ENCODE peak calls at places on chromosomes 2 and 18, in eight cellular contexts. One of them, this sample, is unnamed.

GRCh38 chr2:107584577-107584976 is 242.1 kb upstream of the RGPD4 start:
- DNase-seq in GM12865: no peak
- DNase-seq in fibroblast of pulmonary artery: peak; percentile 57
- DNase-seq in A549: no peak
- DNase-seq in mammary epithelial cell: no peak
- DNase-seq in cardiac fibroblast: peak; percentile 63
- DNase-seq in MM.1S: no peak
- DNase-seq in sigmoid colon: no peak
- DNase-seq in this sample: no peak

GRCh38 chr2:123609077-123609476 is 416.0 kb upstream of the CNTNAP5 start:
- DNase-seq in A549: no peak
- DNase-seq in cardiac fibroblast: no peak
- DNase-seq in sigmoid colon: no peak
- DNase-seq in mammary epithelial cell: no peak
- DNase-seq in MM.1S: no peak
- DNase-seq in GM12865: no peak
- DNase-seq in fibroblast of pulmonary artery: no peak
- DNase-seq in this sample: no peak

GRCh38 chr2:185645529-185645928 is 93.1 kb upstream of the FSIP2 start:
- DNase-seq in mammary epithelial cell: no peak
- DNase-seq in A549: no peak
- DNase-seq in MM.1S: no peak
- DNase-seq in sigmoid colon: no peak
- DNase-seq in fibroblast of pulmonary artery: no peak
- DNase-seq in cardiac fibroblast: no peak
- DNase-seq in GM12865: no peak
- DNase-seq in this sample: no peak

GRCh38 chr2:108933691-108934117 is 55.3 kb downstream of the EDAR start:
- DNase-seq in MM.1S: no peak
- DNase-seq in fibroblast of pulmonary artery: no peak
- DNase-seq in A549: no peak
- DNase-seq in cardiac fibroblast: no peak
- DNase-seq in mammary epithelial cell: peak; percentile 52
- DNase-seq in sigmoid colon: no peak
- DNase-seq in GM12865: no peak
- DNase-seq in this sample: no peak

GRCh38 chr2:101830555-101830954 is 133.0 kb downstream of the MAP4K4 start:
- DNase-seq in mammary epithelial cell: peak; percentile 79
- DNase-seq in fibroblast of pulmonary artery: peak; percentile 60
- DNase-seq in cardiac fibroblast: peak; percentile 82
- DNase-seq in A549: no peak
- DNase-seq in GM12865: peak; percentile 75
- DNase-seq in sigmoid colon: no peak
- DNase-seq in MM.1S: no peak
- DNase-seq in this sample: peak; percentile 15

GRCh38 chr18:23735021-23735464 is 45.8 kb downstream of the LAMA3 start:
- DNase-seq in MM.1S: no peak
- DNase-seq in sigmoid colon: no peak
- DNase-seq in fibroblast of pulmonary artery: peak; percentile 75
- DNase-seq in GM12865: peak; percentile 35
- DNase-seq in mammary epithelial cell: no peak
- DNase-seq in A549: no peak
- DNase-seq in cardiac fibroblast: peak; percentile 64
- DNase-seq in this sample: no peak

GRCh38 chr18:60413944-60414547 is 41.5 kb upstream of the MC4R start:
- DNase-seq in A549: no peak
- DNase-seq in fibroblast of pulmonary artery: peak; percentile 24
- DNase-seq in MM.1S: no peak
- DNase-seq in mammary epithelial cell: peak; percentile 1
- DNase-seq in sigmoid colon: no peak
- DNase-seq in cardiac fibroblast: peak; percentile 9
- DNase-seq in GM12865: peak; percentile 29
- DNase-seq in this sample: no peak

GRCh38 chr2:63712748-63713147 is 124.0 kb downstream of the MDH1 start:
- DNase-seq in sigmoid colon: no peak
- DNase-seq in mammary epithelial cell: peak; percentile 12
- DNase-seq in cardiac fibroblast: peak; percentile 65
- DNase-seq in A549: no peak
- DNase-seq in fibroblast of pulmonary artery: no peak
- DNase-seq in GM12865: no peak
- DNase-seq in MM.1S: no peak
- DNase-seq in this sample: no peak

GRCh38 chr2:165474621-165475269 is 5.2 kb downstream of the CSRNP3 start:
- DNase-seq in mammary epithelial cell: no peak
- DNase-seq in GM12865: no peak
- DNase-seq in A549: no peak
- DNase-seq in MM.1S: no peak
- DNase-seq in sigmoid colon: no peak
- DNase-seq in cardiac fibroblast: no peak
- DNase-seq in fibroblast of pulmonary artery: no peak
- DNase-seq in this sample: no peak

GRCh38 chr2:177758591-177759371 is 313.8 kb downstream of the PDE11A start:
- DNase-seq in sigmoid colon: no peak
- DNase-seq in cardiac fibroblast: peak; percentile 48
- DNase-seq in MM.1S: no peak
- DNase-seq in fibroblast of pulmonary artery: peak; percentile 64
- DNase-seq in GM12865: no peak
- DNase-seq in A549: no peak
- DNase-seq in mammary epithelial cell: no peak
- DNase-seq in this sample: no peak

GRCh38 chr2:42787788-42788477 is 4.5 kb downstream of the HAAO start:
- DNase-seq in MM.1S: no peak
- DNase-seq in A549: no peak
- DNase-seq in cardiac fibroblast: no peak
- DNase-seq in GM12865: no peak
- DNase-seq in fibroblast of pulmonary artery: no peak
- DNase-seq in mammary epithelial cell: no peak
- DNase-seq in sigmoid colon: no peak
- DNase-seq in this sample: no peak

GRCh38 chr2:27647737-27648136 is 15.7 kb downstream of the SUPT7L start:
- DNase-seq in MM.1S: no peak
- DNase-seq in mammary epithelial cell: no peak
- DNase-seq in cardiac fibroblast: no peak
- DNase-seq in sigmoid colon: no peak
- DNase-seq in GM12865: no peak
- DNase-seq in A549: no peak
- DNase-seq in fibroblast of pulmonary artery: no peak
- DNase-seq in this sample: no peak

GRCh38 chr18:79523221-79523737 is 127.5 kb downstream of the NFATC1 start:
- DNase-seq in fibroblast of pulmonary artery: no peak
- DNase-seq in cardiac fibroblast: no peak
- DNase-seq in sigmoid colon: no peak
- DNase-seq in MM.1S: no peak
- DNase-seq in mammary epithelial cell: no peak
- DNase-seq in GM12865: peak; percentile 35
- DNase-seq in A549: no peak
- DNase-seq in this sample: peak; percentile 26

GRCh38 chr2:49619804-49620203 is 465.5 kb upstream of the FSHR start:
- DNase-seq in A549: no peak
- DNase-seq in sigmoid colon: no peak
- DNase-seq in cardiac fibroblast: no peak
- DNase-seq in mammary epithelial cell: no peak
- DNase-seq in MM.1S: no peak
- DNase-seq in fibroblast of pulmonary artery: peak; percentile 4
- DNase-seq in GM12865: no peak
- DNase-seq in this sample: no peak

GRCh38 chr18:5717241-5717640 is 173.4 kb upstream of the EPB41L3 start:
- DNase-seq in MM.1S: no peak
- DNase-seq in cardiac fibroblast: no peak
- DNase-seq in A549: no peak
- DNase-seq in fibroblast of pulmonary artery: no peak
- DNase-seq in GM12865: no peak
- DNase-seq in sigmoid colon: no peak
- DNase-seq in mammary epithelial cell: no peak
- DNase-seq in this sample: no peak

GRCh38 chr2:227661827-227662226 is 4.8 kb upstream of the SCYGR5 start:
- DNase-seq in fibroblast of pulmonary artery: no peak
- DNase-seq in cardiac fibroblast: no peak
- DNase-seq in GM12865: no peak
- DNase-seq in A549: no peak
- DNase-seq in MM.1S: no peak
- DNase-seq in sigmoid colon: no peak
- DNase-seq in mammary epithelial cell: no peak
- DNase-seq in this sample: no peak

DNA sequence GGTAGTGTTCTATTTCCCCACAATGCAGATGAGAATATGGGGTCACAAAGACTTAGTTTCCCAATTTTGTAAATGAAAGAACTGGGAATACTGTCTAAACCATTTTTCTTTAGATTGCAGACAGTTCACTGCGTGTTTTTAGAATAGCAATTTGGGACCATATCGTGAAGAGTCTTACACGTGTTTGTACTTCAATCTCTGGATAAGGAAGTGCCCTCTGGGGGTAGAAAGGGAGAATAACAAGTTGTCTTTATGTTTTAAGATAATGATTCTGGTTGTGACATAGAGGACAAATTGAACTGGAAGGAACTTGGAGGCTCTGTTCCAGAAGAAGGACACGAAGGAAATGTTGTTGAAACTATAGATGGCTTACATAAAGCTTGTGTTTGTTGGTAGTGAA is 457.7 kb downstream of the CBLN2 start:
- DNase-seq in cardiac fibroblast: peak; percentile 37
- DNase-seq in MM.1S: peak; percentile 29
- DNase-seq in sigmoid colon: no peak
- DNase-seq in fibroblast of pulmonary artery: peak; percentile 47
- DNase-seq in GM12865: peak; percentile 2
- DNase-seq in mammary epithelial cell: no peak
- DNase-seq in A549: no peak
- DNase-seq in this sample: no peak
- TF ChIP-seq CTCF in cardiac fibroblast: peak; percentile 48
- TF ChIP-seq CTCF in MM.1S: peak; percentile 40
- TF ChIP-seq CTCF in sigmoid colon: no peak
- TF ChIP-seq CTCF in fibroblast of pulmonary artery: peak; percentile 48
- TF ChIP-seq CTCF in GM12865: peak; percentile 8
- TF ChIP-seq CTCF in mammary epithelial cell: peak; percentile 29
- TF ChIP-seq CTCF in A549: peak; percentile 22
- TF ChIP-seq CTCF in this sample: no peak

GRCh38 chr2:224579411-224579810 is 5.8 kb downstream of the CUL3 start:
- DNase-seq in fibroblast of pulmonary artery: peak; percentile 29
- DNase-seq in GM12865: no peak
- DNase-seq in A549: no peak
- DNase-seq in cardiac fibroblast: peak; percentile 22
- DNase-seq in mammary epithelial cell: peak; percentile 43
- DNase-seq in sigmoid colon: no peak
- DNase-seq in MM.1S: no peak
- DNase-seq in this sample: no peak

GRCh38 chr2:224573724-224574123 is 11.4 kb downstream of the CUL3 start:
- DNase-seq in fibroblast of pulmonary artery: no peak
- DNase-seq in A549: no peak
- DNase-seq in cardiac fibroblast: no peak
- DNase-seq in mammary epithelial cell: no peak
- DNase-seq in sigmoid colon: no peak
- DNase-seq in MM.1S: no peak
- DNase-seq in GM12865: no peak
- DNase-seq in this sample: no peak

GRCh38 chr2:224574423-224575084 is 10.6 kb downstream of the CUL3 start:
- DNase-seq in cardiac fibroblast: no peak
- DNase-seq in fibroblast of pulmonary artery: no peak
- DNase-seq in sigmoid colon: no peak
- DNase-seq in mammary epithelial cell: no peak
- DNase-seq in MM.1S: no peak
- DNase-seq in GM12865: no peak
- DNase-seq in A549: no peak
- DNase-seq in this sample: no peak

GRCh38 chr2:224577541-224577940 is 7.6 kb downstream of the CUL3 start:
- DNase-seq in MM.1S: no peak
- DNase-seq in cardiac fibroblast: no peak
- DNase-seq in A549: no peak
- DNase-seq in sigmoid colon: no peak
- DNase-seq in fibroblast of pulmonary artery: no peak
- DNase-seq in GM12865: no peak
- DNase-seq in mammary epithelial cell: no peak
- DNase-seq in this sample: no peak

DNA sequence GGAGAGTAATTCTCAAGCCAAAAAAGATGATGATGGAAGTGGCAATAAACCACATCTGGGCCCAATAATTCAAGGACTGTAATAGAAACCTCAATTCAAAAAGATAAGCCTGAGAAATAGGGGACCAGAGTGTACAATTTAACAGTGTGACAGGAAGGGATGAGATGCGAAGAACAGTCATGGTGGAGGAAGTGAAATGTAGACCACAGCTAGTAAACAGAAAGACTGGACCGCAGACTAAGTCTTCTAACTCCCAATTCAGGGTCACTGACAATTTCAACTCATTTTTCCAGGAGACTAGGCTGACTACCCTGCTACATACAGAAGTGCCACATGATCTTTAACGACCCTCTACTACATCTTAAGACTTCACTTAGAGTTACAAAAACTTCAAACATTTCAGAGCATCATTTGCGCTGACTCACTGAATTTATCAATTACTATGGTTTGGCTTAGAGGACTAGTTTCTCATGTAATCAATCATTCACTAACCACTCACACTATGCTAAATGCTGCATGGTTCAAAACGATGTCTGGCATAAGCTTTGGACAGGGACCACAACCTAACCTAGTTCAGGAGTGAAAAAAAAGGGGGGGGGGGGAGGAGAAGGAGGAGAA is 9.0 kb downstream of the CUL3 start:
- DNase-seq in sigmoid colon: no peak
- DNase-seq in MM.1S: no peak
- DNase-seq in GM12865: peak; percentile 54
- DNase-seq in fibroblast of pulmonary artery: no peak
- DNase-seq in A549: no peak
- DNase-seq in cardiac fibroblast: no peak
- DNase-seq in mammary epithelial cell: no peak
- DNase-seq in this sample: no peak
- H3K4me3 ChIP-seq in sigmoid colon: no peak overlapping the region
- H3K4me3 ChIP-seq in MM.1S: no peak overlapping the region
- H3K4me3 ChIP-seq in GM12865: no peak overlapping the region
- H3K4me3 ChIP-seq in fibroblast of pulmonary artery: no peak overlapping the region
- H3K4me3 ChIP-seq in A549: no peak overlapping the region
- H3K4me3 ChIP-seq in cardiac fibroblast: no peak overlapping the region
- H3K4me3 ChIP-seq in mammary epithelial cell: no peak overlapping the region
- H3K4me3 ChIP-seq in this sample: no peak overlapping the region

DNA sequence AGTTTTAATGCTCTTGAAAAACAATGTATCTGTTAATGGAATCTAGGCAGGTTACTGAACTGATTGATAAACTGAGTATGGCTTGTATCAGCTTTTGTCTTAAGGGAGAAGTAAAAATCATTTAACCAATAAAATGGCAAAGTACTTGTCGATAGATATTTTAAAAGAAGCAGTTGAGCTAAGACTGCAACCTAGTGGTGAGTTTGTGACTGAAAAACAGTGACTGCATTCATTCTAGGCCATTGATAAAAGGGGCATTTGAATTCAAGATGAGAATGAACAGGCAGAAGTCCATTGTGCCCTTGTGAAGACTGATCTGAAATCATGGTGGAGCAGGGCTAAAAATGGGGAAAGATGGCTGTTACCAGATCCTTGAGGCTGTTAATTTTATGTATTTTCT is 59.4 kb upstream of the MSTN start:
- DNase-seq in MM.1S: peak; percentile 18
- DNase-seq in cardiac fibroblast: peak; percentile 43
- DNase-seq in fibroblast of pulmonary artery: peak; percentile 40
- DNase-seq in GM12865: peak; percentile 53
- DNase-seq in mammary epithelial cell: no peak
- DNase-seq in sigmoid colon: no peak
- DNase-seq in A549: peak; percentile 22
- DNase-seq in this sample: peak; percentile 29
- TF ChIP-seq CTCF in MM.1S: peak; percentile 56
- TF ChIP-seq CTCF in cardiac fibroblast: peak; percentile 42
- TF ChIP-seq CTCF in fibroblast of pulmonary artery: peak; percentile 54
- TF ChIP-seq CTCF in GM12865: peak; percentile 44
- TF ChIP-seq CTCF in mammary epithelial cell: peak; percentile 52
- TF ChIP-seq CTCF in sigmoid colon: no peak
- TF ChIP-seq CTCF in A549: peak; percentile 47
- TF ChIP-seq CTCF in this sample: peak; percentile 58

GRCh38 chr2:66440011-66440542 is 5.2 kb downstream of the MEIS1 start:
- DNase-seq in fibroblast of pulmonary artery: peak; percentile 56
- DNase-seq in MM.1S: peak; percentile 24
- DNase-seq in sigmoid colon: peak; percentile 65
- DNase-seq in GM12865: no peak
- DNase-seq in A549: no peak
- DNase-seq in cardiac fibroblast: peak; percentile 64
- DNase-seq in mammary epithelial cell: no peak
- DNase-seq in this sample: no peak
- H3K4me3 ChIP-seq in fibroblast of pulmonary artery: peak overlapping the region; percentile 92
- H3K4me3 ChIP-seq in MM.1S: peak overlapping the region; percentile 82
- H3K4me3 ChIP-seq in sigmoid colon: peak overlapping the region; percentile 84
- H3K4me3 ChIP-seq in GM12865: no peak overlapping the region
- H3K4me3 ChIP-seq in A549: no peak overlapping the region
- H3K4me3 ChIP-seq in cardiac fibroblast: peak overlapping the region; percentile 90
- H3K4me3 ChIP-seq in mammary epithelial cell: no peak overlapping the region
- H3K4me3 ChIP-seq in this sample: no peak overlapping the region